ENCODE peak calls at places on chromosomes 16 and 17, in eight cellular contexts. E is SJCRH30; C is DMS153; R is effector CD4-positive, alpha-beta T cell; T is CD4-positive, CD25-positive, alpha-beta regulatory T cell; Q is amniotic stem cell; A is uterus; U is heart left ventricle. Y is an unnamed sample.

GRCh38 chr16:29824589-29825144 is 4.4 kb downstream of the MVP start:
- DNase-seq in E (no peak), U (no peak), R (no peak), Q (no peak), C (no peak), T (no peak), A (no peak), Y (no peak)

GRCh38 chr16:3457434-3458252 is 14.2 kb downstream of the NAA60 start:
- DNase-seq in R (peak; percentile 83), E (peak; percentile 87), U (peak; percentile 95), C (peak; percentile 79), T (peak; percentile 95), Q (peak; percentile 66), A (peak; percentile 78), Y (peak; percentile 90)

GRCh38 chr17:42365136-42365535 is 23.1 kb downstream of the STAT3 start:
- DNase-seq in T (no peak), R (no peak), U (no peak), A (no peak), C (no peak), Q (peak; percentile 77), E (no peak), Y (no peak)

GRCh38 chr17:79741751-79742588 is 11.2 kb downstream of the ENPP7 start:
- DNase-seq in C (peak; percentile 30), A (peak; percentile 48), T (peak; percentile 58), Q (no peak), E (peak; percentile 78), U (peak; percentile 74), R (peak; percentile 58), Y (peak; percentile 67)

GRCh38 chr16:25012525-25012991 is 2.6 kb downstream of the ARHGAP17 start:
- DNase-seq in C (no peak), A (no peak), U (no peak), T (no peak), Q (peak; percentile 47), E (no peak), R (no peak), Y (no peak)

GRCh38 chr16:81446318-81447275 is 2.0 kb downstream of the CMIP start:
- DNase-seq in U (no peak), Q (no peak), C (peak; percentile 42), E (no peak), R (peak; percentile 28), T (peak; percentile 59), A (peak; percentile 43), Y (no peak)

GRCh38 chr16:89534147-89534788 is 26.1 kb downstream of the SPG7 start:
- DNase-seq in C (no peak), T (peak; percentile 66), R (no peak), Q (no peak), A (no peak), E (no peak), U (no peak), Y (no peak)

GRCh38 chr17:79645777-79646088 is 34.9 kb upstream of the RBFOX3 start:
- DNase-seq in E (no peak), T (no peak), A (no peak), R (no peak), Q (no peak), U (no peak), C (no peak), Y (no peak)

GRCh38 chr16:19595043-19595767 is 39.7 kb downstream of the VPS35L start:
- DNase-seq in U (peak; percentile 71), A (no peak), E (peak; percentile 7), Q (no peak), R (no peak), C (no peak), T (no peak), Y (no peak)

GRCh38 chr17:65145743-65146142 is 8.6 kb downstream of the RGS9 start:
- DNase-seq in R (no peak), Q (no peak), T (no peak), E (no peak), U (no peak), A (no peak), C (no peak), Y (no peak)

GRCh38 chr16:15043344-15043743 is 12.5 kb downstream of the NTAN1 start:
- DNase-seq in E (no peak), C (no peak), A (no peak), U (no peak), R (no peak), Q (no peak), T (no peak), Y (no peak)

GRCh38 chr16:57187508-57187854 is 1.4 kb downstream of the RSPRY1 start:
- DNase-seq in T (peak; percentile 49), R (no peak), C (no peak), Q (no peak), U (no peak), A (no peak), E (no peak), Y (no peak)

GRCh38 chr16:80583466-80583865 is 42.7 kb downstream of the DYNLRB2 start:
- DNase-seq in R (no peak), A (no peak), C (no peak), T (no peak), Q (no peak), U (peak; percentile 39), E (no peak), Y (no peak)

GRCh38 chr17:603405-604193 is 111.0 kb downstream of the VPS53 start:
- DNase-seq in E (no peak), Q (no peak), R (no peak), U (no peak), T (no peak), C (no peak), A (no peak), Y (no peak)

GRCh38 chr16:84449156-84450140 is 55.0 kb downstream of the MEAK7 start:
- DNase-seq in T (no peak), U (no peak), R (no peak), A (no peak), C (peak; percentile 95), Q (no peak), E (no peak), Y (peak; percentile 83)

GRCh38 chr17:49218941-49219913 is 8.7 kb downstream of the ABI3 start:
- DNase-seq in C (no peak), E (no peak), T (peak; percentile 46), R (no peak), U (no peak), Q (no peak), A (no peak), Y (no peak)

GRCh38 chr16:56425439-56425832 is at the start of gene AMFR:
- DNase-seq in E (peak; percentile 68), Q (peak; percentile 72), C (peak; percentile 35), U (peak; percentile 80), R (peak; percentile 47), T (peak; percentile 87), A (peak; percentile 48), Y (peak; percentile 64)

GRCh38 chr17:39014044-39014794 is 47.0 kb upstream of the FBXO47 start:
- DNase-seq in T (no peak), R (no peak), A (no peak), E (no peak), U (no peak), Q (no peak), C (no peak), Y (no peak)

GRCh38 chr17:78130439-78131101 is at the start of gene TMC8:
- DNase-seq in E (peak; percentile 45), R (peak; percentile 70), C (peak; percentile 45), T (peak; percentile 97), Q (no peak), A (no peak), U (no peak), Y (no peak)

GRCh38 chr17:40004712-40005111 is 10.5 kb upstream of the CSF3 start:
- DNase-seq in T (no peak), A (no peak), R (no peak), U (no peak), Q (no peak), C (no peak), E (no peak), Y (no peak)

GRCh38 chr16:11349599-11350276 is 4.5 kb downstream of the RMI2 start:
- DNase-seq in E (no peak), A (peak; percentile 47), T (no peak), R (no peak), C (no peak), Q (no peak), U (peak; percentile 60), Y (no peak)

GRCh38 chr17:15392326-15392739 is 50.9 kb upstream of the TEKT3 start:
- DNase-seq in C (no peak), T (no peak), A (no peak), Q (peak; percentile 9), R (no peak), E (no peak), U (peak; percentile 44), Y (no peak)

Y was measured in NCI-H774.